ENCODE peak calls at places on chromosomes 4 and X, in seven cellular contexts. One of them, this sample, is unnamed.

GRCh38 chr4:122827258-122827887 is 742 bp downstream of the FGF2 start:
- DNase-seq in GM12892: peak
- DNase-seq in fibroblast of mammary gland: peak
- DNase-seq in SW480: no peak
- DNase-seq in activated T-cell treated with anti-CD3 and anti-CD28 coated beads for 1 hour: no peak
- DNase-seq in T-helper 17 cell: no peak
- DNase-seq in GM13976: peak
- DNase-seq in this sample: peak

GRCh38 chrX:16838202-16839066 is 31.7 kb downstream of the RBBP7 start:
- DNase-seq in GM12892: no peak
- DNase-seq in fibroblast of mammary gland: peak
- DNase-seq in SW480: no peak
- DNase-seq in activated T-cell treated with anti-CD3 and anti-CD28 coated beads for 1 hour: no peak
- DNase-seq in T-helper 17 cell: no peak
- DNase-seq in GM13976: no peak
- DNase-seq in this sample: peak

GRCh38 chr4:18733956-18734872 is 712.7 kb upstream of the LCORL start:
- DNase-seq in GM12892: no peak
- DNase-seq in fibroblast of mammary gland: no peak
- DNase-seq in SW480: no peak
- DNase-seq in activated T-cell treated with anti-CD3 and anti-CD28 coated beads for 1 hour: no peak
- DNase-seq in T-helper 17 cell: no peak
- DNase-seq in GM13976: no peak
- DNase-seq in this sample: no peak

GRCh38 chr4:158253350-158253980 is 43.2 kb downstream of the TMEM144 start:
- DNase-seq in GM12892: peak
- DNase-seq in fibroblast of mammary gland: peak
- DNase-seq in SW480: peak
- DNase-seq in activated T-cell treated with anti-CD3 and anti-CD28 coated beads for 1 hour: peak
- DNase-seq in T-helper 17 cell: no peak
- DNase-seq in GM13976: peak
- DNase-seq in this sample: peak

GRCh38 chr4:8368061-8368481 is 72.5 kb downstream of the ACOX3 start:
- DNase-seq in GM12892: no peak
- DNase-seq in fibroblast of mammary gland: no peak
- DNase-seq in SW480: no peak
- DNase-seq in activated T-cell treated with anti-CD3 and anti-CD28 coated beads for 1 hour: no peak
- DNase-seq in T-helper 17 cell: no peak
- DNase-seq in GM13976: no peak
- DNase-seq in this sample: no peak

GRCh38 chrX:13689519-13690211 is 737 bp downstream of the RAB9A start:
- DNase-seq in GM12892: no peak
- DNase-seq in fibroblast of mammary gland: peak
- DNase-seq in SW480: peak
- DNase-seq in activated T-cell treated with anti-CD3 and anti-CD28 coated beads for 1 hour: no peak
- DNase-seq in T-helper 17 cell: no peak
- DNase-seq in GM13976: no peak
- DNase-seq in this sample: no peak

GRCh38 chr4:123250843-123251242 is 145.8 kb upstream of the SPRY1 start:
- DNase-seq in GM12892: no peak
- DNase-seq in fibroblast of mammary gland: peak
- DNase-seq in SW480: no peak
- DNase-seq in activated T-cell treated with anti-CD3 and anti-CD28 coated beads for 1 hour: no peak
- DNase-seq in T-helper 17 cell: no peak
- DNase-seq in GM13976: no peak
- DNase-seq in this sample: peak

GRCh38 chr4:154877110-154877760 is 96.2 kb downstream of the RBM46 start:
- DNase-seq in GM12892: no peak
- DNase-seq in fibroblast of mammary gland: peak
- DNase-seq in SW480: no peak
- DNase-seq in activated T-cell treated with anti-CD3 and anti-CD28 coated beads for 1 hour: no peak
- DNase-seq in T-helper 17 cell: no peak
- DNase-seq in GM13976: no peak
- DNase-seq in this sample: peak

GRCh38 chr4:135411251-135411650 is 1209.7 kb upstream of the PABPC4L start:
- DNase-seq in GM12892: no peak
- DNase-seq in fibroblast of mammary gland: no peak
- DNase-seq in SW480: no peak
- DNase-seq in activated T-cell treated with anti-CD3 and anti-CD28 coated beads for 1 hour: no peak
- DNase-seq in T-helper 17 cell: no peak
- DNase-seq in GM13976: no peak
- DNase-seq in this sample: no peak

GRCh38 chrX:106917830-106918500 is 2.2 kb upstream of the CLDN2 start:
- DNase-seq in GM12892: no peak
- DNase-seq in fibroblast of mammary gland: peak
- DNase-seq in SW480: peak
- DNase-seq in activated T-cell treated with anti-CD3 and anti-CD28 coated beads for 1 hour: no peak
- DNase-seq in T-helper 17 cell: no peak
- DNase-seq in GM13976: no peak
- DNase-seq in this sample: no peak

GRCh38 chr4:14168919-14169318 is 541.4 kb upstream of the BOD1L1 start:
- DNase-seq in GM12892: no peak
- DNase-seq in fibroblast of mammary gland: peak
- DNase-seq in SW480: no peak
- DNase-seq in activated T-cell treated with anti-CD3 and anti-CD28 coated beads for 1 hour: no peak
- DNase-seq in T-helper 17 cell: no peak
- DNase-seq in GM13976: no peak
- DNase-seq in this sample: peak

GRCh38 chr4:135497563-135498152 is 1296.1 kb upstream of the PABPC4L start:
- DNase-seq in GM12892: no peak
- DNase-seq in fibroblast of mammary gland: no peak
- DNase-seq in SW480: no peak
- DNase-seq in activated T-cell treated with anti-CD3 and anti-CD28 coated beads for 1 hour: no peak
- DNase-seq in T-helper 17 cell: no peak
- DNase-seq in GM13976: no peak
- DNase-seq in this sample: no peak

GRCh38 chrX:155313766-155314165 is 20.6 kb downstream of the CLIC2 start:
- DNase-seq in GM12892: no peak
- DNase-seq in fibroblast of mammary gland: peak
- DNase-seq in SW480: peak
- DNase-seq in activated T-cell treated with anti-CD3 and anti-CD28 coated beads for 1 hour: no peak
- DNase-seq in T-helper 17 cell: no peak
- DNase-seq in GM13976: no peak
- DNase-seq in this sample: no peak

GRCh38 chrX:25020391-25021131 is 4.8 kb upstream of the ARX start:
- DNase-seq in GM12892: no peak
- DNase-seq in fibroblast of mammary gland: no peak
- DNase-seq in SW480: peak
- DNase-seq in activated T-cell treated with anti-CD3 and anti-CD28 coated beads for 1 hour: no peak
- DNase-seq in T-helper 17 cell: no peak
- DNase-seq in GM13976: peak
- DNase-seq in this sample: peak